ENCODE peak calls at places on chromosomes 7 and 10, in seven cellular contexts. R is HepG2, O is astrocyte, W is heart right ventricle, S is K562, K is lower lobe of right lung, I is uterus. U is an unnamed sample. For H3K36me3, the result is how much of the 10 kb centered on the place peaks cover.

GRCh38 chr7:47153076-47153475 is 428.8 kb downstream of the TNS3 start:
- DNase-seq in R (peak), O (peak), W (no peak), S (peak), K (no peak), I (peak), U (peak)

GRCh38 chr10:84213076-84213475 is 12.3 kb downstream of the LRIT2 start:
- DNase-seq in R (no peak), O (no peak), W (no peak), S (no peak), K (no peak), I (no peak), U (no peak)

GRCh38 chr7:87231715-87232114 is 12.2 kb upstream of the TMEM243 start:
- DNase-seq in R (no peak), O (no peak), W (no peak), S (no peak), K (no peak), I (no peak), U (no peak)

GRCh38 chr7:99000196-99000903 is 122.0 kb downstream of the TRRAP start:
- DNase-seq in R (no peak), O (no peak), W (no peak), S (no peak), K (no peak), I (no peak), U (no peak)

GRCh38 chr10:122449153-122449552 is 5.3 kb upstream of the ARMS2 start:
- DNase-seq in R (no peak), O (no peak), W (no peak), S (no peak), K (no peak), I (no peak), U (no peak)

GRCh38 chr7:29297194-29297890 is 102.8 kb downstream of the CHN2 start:
- DNase-seq in R (no peak), O (no peak), W (no peak), S (peak), K (no peak), I (no peak), U (no peak)

GRCh38 chr7:114973147-114973546 is 51.3 kb downstream of the MDFIC start:
- DNase-seq in R (no peak), O (peak), W (no peak), S (no peak), K (no peak), I (no peak), U (no peak)

GRCh38 chr7:70940597-70940996 is 191.3 kb upstream of the GALNT17 start:
- DNase-seq in R (no peak), O (no peak), W (no peak), S (no peak), K (no peak), I (no peak), U (no peak)

GRCh38 chr7:101200862-101201599 is at the start of gene MOGAT3:
- DNase-seq in R (peak), O (no peak), W (no peak), S (peak), K (no peak), I (no peak), U (no peak)

GRCh38 chr7:26506196-26506595 is 214.5 kb downstream of the SNX10 start:
- DNase-seq in R (no peak), O (no peak), W (no peak), S (no peak), K (no peak), I (no peak), U (no peak)

GRCh38 chr7:87234949-87235348 is 15.4 kb upstream of the TMEM243 start:
- DNase-seq in R (no peak), O (peak), W (no peak), S (no peak), K (no peak), I (no peak), U (no peak)

GRCh38 chr10:76736392-76736791 is 901.2 kb downstream of the KCNMA1 start:
- DNase-seq in R (no peak), O (no peak), W (no peak), S (no peak), K (no peak), I (no peak), U (no peak)

GRCh38 chr10:96044686-96045085 is 1.3 kb downstream of the CCNJ start:
- DNase-seq in R (peak), O (peak), W (no peak), S (peak), K (no peak), I (no peak), U (no peak)

GRCh38 chr10:72038458-72039001 is 49.8 kb downstream of the SPOCK2 start:
- DNase-seq in R (peak), O (peak), W (no peak), S (peak), K (no peak), I (no peak), U (peak)

GRCh38 chr7:101986335-101986734 is 168.9 kb downstream of the CUX1 start:
- DNase-seq in R (no peak), O (peak), W (no peak), S (no peak), K (no peak), I (no peak), U (no peak)

GRCh38 chr7:146146866-146147265 is 30.3 kb downstream of the CNTNAP2 start:
- DNase-seq in R (no peak), O (peak), W (no peak), S (no peak), K (no peak), I (no peak), U (no peak)

GRCh38 chr7:3979956-3980643 is 679.0 kb downstream of the SDK1 start:
- DNase-seq in R (peak), O (peak), W (no peak), S (no peak), K (no peak), I (no peak), U (peak)

GRCh38 chr10:60425392-60426110 is 35.9 kb upstream of the ANK3 start:
- DNase-seq in R (no peak), O (peak), W (no peak), S (peak), K (no peak), I (no peak), U (no peak)

GRCh38 chr10:8051109-8051781 is 3.2 kb upstream of the GATA3 start:
- DNase-seq in R (no peak), O (no peak), W (no peak), S (no peak), K (no peak), I (no peak), U (no peak)

GRCh38 chr10:33697016-33697415 is 362.5 kb upstream of the NRP1 start:
- DNase-seq in R (no peak), O (no peak), W (no peak), S (no peak), K (no peak), I (no peak), U (no peak)

GRCh38 chr10:102802920-102803534 is 34.2 kb downstream of the CYP17A1 start:
- DNase-seq in R (no peak), O (peak), W (no peak), S (no peak), K (no peak), I (peak), U (peak)

GRCh38 chr7:5231811-5232484 is 41.9 kb downstream of the WIPI2 start:
- DNase-seq in R (no peak), O (no peak), W (no peak), S (no peak), K (peak), I (no peak), U (no peak)

GRCh38 chr7:36597099-36597773 is 127.1 kb downstream of the AOAH start:
- DNase-seq in R (no peak), O (no peak), W (no peak), S (no peak), K (no peak), I (no peak), U (no peak)

GRCh38 chr7:38222481-38223096 is 44.5 kb downstream of the STARD3NL start:
- DNase-seq in R (peak), O (no peak), W (no peak), S (peak), K (no peak), I (peak), U (peak)

GRCh38 chr10:5525581-5526271 is 965 bp downstream of the CALML3 start:
- DNase-seq in R (no peak), O (no peak), W (no peak), S (no peak), K (no peak), I (no peak), U (no peak)

GRCh38 chr7:29310625-29311024 is 116.0 kb downstream of the CHN2 start:
- DNase-seq in R (no peak), O (no peak), W (no peak), S (no peak), K (no peak), I (no peak), U (no peak)

GRCh38 chr10:103086261-103086660 is 106.8 kb downstream of the NT5C2 start:
- DNase-seq in R (no peak), O (no peak), W (no peak), S (no peak), K (no peak), I (no peak), U (no peak)

GRCh38 chr10:130686680-130687300 is 550.6 kb downstream of the GLRX3 start:
- DNase-seq in R (peak), O (no peak), W (no peak), S (peak), K (no peak), I (no peak), U (peak)

GRCh38 chr7:16004661-16005060 is 318.2 kb upstream of the MEOX2 start:
- DNase-seq in R (no peak), O (no peak), W (no peak), S (no peak), K (no peak), I (no peak), U (no peak)

GRCh38 chr7:149010451-149010850 is 17.9 kb downstream of the PDIA4 start:
- DNase-seq in R (no peak), O (no peak), W (no peak), S (no peak), K (no peak), I (no peak), U (no peak)
- H3K36me3 ChIP-seq in R (half or more), O (half or more), W (half or more), S (half or more), K (half or more), I (under half), U (under half)

DNA sequence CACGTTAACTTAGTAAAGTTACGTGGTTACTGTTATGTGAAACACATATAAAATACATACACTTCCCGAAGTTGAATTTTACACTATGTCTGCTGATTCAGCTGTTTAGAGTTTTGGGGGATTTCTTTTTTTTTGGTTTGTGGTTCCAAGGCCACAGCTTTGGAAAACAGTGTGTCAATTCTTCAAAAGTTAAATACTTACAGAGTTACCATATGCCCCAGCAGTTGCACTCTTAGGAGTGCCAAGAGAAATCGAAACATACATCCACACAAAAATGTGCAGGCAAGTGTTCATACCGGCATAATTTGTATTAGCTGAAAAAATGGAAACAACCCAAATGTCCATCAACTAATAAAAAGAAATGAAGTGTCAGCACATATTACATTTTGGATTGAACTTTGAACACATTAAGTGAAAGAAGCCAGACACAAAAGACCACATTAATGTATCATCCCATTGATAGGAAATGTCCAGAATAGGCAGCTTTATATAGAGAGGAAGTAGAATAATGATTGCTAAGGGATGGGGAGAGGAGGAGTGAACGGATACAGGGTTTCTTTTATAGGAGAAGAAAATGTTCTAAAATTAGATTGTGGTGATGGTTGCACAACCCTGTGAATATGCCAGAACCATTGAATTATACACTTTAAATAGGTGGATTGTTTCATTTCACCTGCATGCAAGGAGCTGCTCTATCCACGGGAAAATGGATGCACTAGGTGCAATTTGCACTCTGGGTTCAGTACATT is 17.6 kb downstream of the APBB1IP start:
- DNase-seq in R (no peak), O (peak), W (no peak), S (no peak), K (no peak), I (no peak), U (no peak)
- H3K27ac ChIP-seq in R (no peak), O (no peak), W (no peak), S (no peak), K (no peak), I (no peak), U (no peak)

GRCh38 chr7:130957722-130958360 is 223.8 kb upstream of the KLF14 start:
- DNase-seq in R (no peak), O (no peak), W (no peak), S (no peak), K (no peak), I (no peak), U (no peak)

GRCh38 chr7:130960208-130960988 is 226.4 kb upstream of the KLF14 start:
- DNase-seq in R (no peak), O (peak), W (no peak), S (peak), K (no peak), I (no peak), U (no peak)

GRCh38 chr7:130957140-130957513 is 223.1 kb upstream of the KLF14 start:
- DNase-seq in R (no peak), O (no peak), W (no peak), S (no peak), K (no peak), I (no peak), U (no peak)

GRCh38 chr7:130959743-130960207 is 225.8 kb upstream of the KLF14 start:
- DNase-seq in R (peak), O (peak), W (no peak), S (peak), K (no peak), I (no peak), U (no peak)

GRCh38 chr7:130958846-130959245 is 224.8 kb upstream of the KLF14 start:
- DNase-seq in R (no peak), O (no peak), W (no peak), S (no peak), K (no peak), I (no peak), U (no peak)
- H3K36me3 ChIP-seq in R (under half), O (under half), W (under half), S (under half), K (under half), I (under half), U (under half)

GRCh38 chr7:137684316-137684715 is 162.5 kb downstream of the DGKI start:
- DNase-seq in R (no peak), O (no peak), W (no peak), S (no peak), K (no peak), I (no peak), U (no peak)
- H3K27ac ChIP-seq in R (no peak), O (no peak), W (no peak), S (no peak), K (no peak), I (peak), U (no peak)

GRCh38 chr10:43389867-43390266 is 18.4 kb downstream of the FXYD4 start:
- DNase-seq in R (no peak), O (no peak), W (no peak), S (peak), K (no peak), I (no peak), U (no peak)
- H3K36me3 ChIP-seq in R (half or more), O (half or more), W (half or more), S (half or more), K (half or more), I (under half), U (half or more)

GRCh38 chr10:132132391-132132841 is 54.3 kb upstream of the DPYSL4 start:
- DNase-seq in R (no peak), O (no peak), W (peak), S (no peak), K (peak), I (no peak), U (no peak)

GRCh38 chr10:132131581-132132250 is 55.0 kb upstream of the DPYSL4 start:
- DNase-seq in R (no peak), O (no peak), W (peak), S (no peak), K (peak), I (no peak), U (no peak)

GRCh38 chr10:132133449-132134291 is 53.1 kb upstream of the DPYSL4 start:
- DNase-seq in R (no peak), O (no peak), W (peak), S (no peak), K (peak), I (no peak), U (no peak)

GRCh38 chr10:132134541-132135397 is 52.0 kb upstream of the DPYSL4 start:
- DNase-seq in R (no peak), O (no peak), W (peak), S (no peak), K (peak), I (no peak), U (no peak)

DNA sequence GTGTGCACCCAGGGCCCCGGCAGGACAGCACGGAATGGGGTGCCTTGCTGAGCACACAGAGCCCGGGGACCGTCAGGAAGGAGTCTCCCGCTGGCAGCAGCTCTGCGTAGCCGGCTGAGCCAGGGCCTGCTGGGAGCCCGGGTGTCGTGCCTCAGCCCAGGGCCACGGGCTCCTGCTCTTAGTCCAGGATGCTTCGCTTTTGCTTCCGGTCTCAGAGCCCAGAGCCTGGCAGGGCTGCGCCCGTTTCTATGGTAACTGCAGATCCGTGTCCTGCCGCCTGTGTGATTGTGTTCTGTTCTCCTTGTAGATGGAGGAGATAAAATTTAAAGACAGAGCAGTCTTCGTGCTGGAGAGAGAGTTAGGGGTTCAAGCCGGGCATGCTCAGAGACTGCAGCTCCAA is 53.7 kb upstream of the DPYSL4 start:
- DNase-seq in R (no peak), O (no peak), W (no peak), S (no peak), K (peak), I (no peak), U (no peak)
- H3K27ac ChIP-seq in R (no peak), O (no peak), W (no peak), S (no peak), K (no peak), I (no peak), U (no peak)